ENCODE peak calls at places on chromosome 3, in four cellular contexts. X is mesendoderm, J is SJSA1, V is endodermal cell. T is an unnamed sample.

GRCh38 chr3:48435774-48436476 is 4.0 kb downstream of the CCDC51 start:
- DNase-seq in X (peak; percentile 92), J (peak; percentile 65), V (peak; percentile 98), T (peak; percentile 54)

GRCh38 chr3:124049203-124049748 is 57.4 kb upstream of the ROPN1 start:
- DNase-seq in X (no peak), J (no peak), V (no peak), T (no peak)

GRCh38 chr3:169146112-169146665 is 517.3 kb downstream of the MECOM start:
- DNase-seq in V (peak; percentile 78), X (peak; percentile 74), J (peak; percentile 67), T (no peak)

GRCh38 chr3:23402728-23403505 is 199.8 kb downstream of the UBE2E2 start:
- DNase-seq in X (no peak), J (no peak), V (no peak), T (no peak)

GRCh38 chr3:71062920-71063767 is 520.4 kb downstream of the FOXP1 start:
- DNase-seq in X (no peak), J (peak; percentile 44), V (no peak), T (no peak)

GRCh38 chr3:11718582-11719405 is 75.1 kb upstream of the VGLL4 start:
- DNase-seq in V (peak; percentile 89), X (peak; percentile 57), J (peak; percentile 64), T (no peak)

GRCh38 chr3:57582470-57583168 is 14.5 kb downstream of the ARF4 start:
- DNase-seq in X (peak; percentile 81), V (peak; percentile 66), J (no peak), T (no peak)

GRCh38 chr3:11328196-11328945 is 56.2 kb downstream of the ATG7 start:
- DNase-seq in V (no peak), J (no peak), X (no peak), T (no peak)

GRCh38 chr3:62686916-62687315 is 188.3 kb downstream of the CADPS start:
- DNase-seq in V (no peak), J (no peak), X (no peak), T (no peak)

GRCh38 chr3:122679467-122680291 is 960 bp upstream of the PARP14 start:
- DNase-seq in X (peak; percentile 44), J (peak; percentile 39), V (peak; percentile 68), T (no peak)

GRCh38 chr3:42556089-42556632 is 25.6 kb downstream of the SEC22C start:
- DNase-seq in J (no peak), V (no peak), X (peak; percentile 68), T (no peak)

GRCh38 chr3:177934001-177934891 is 602.0 kb upstream of the KCNMB2 start:
- DNase-seq in J (no peak), X (peak; percentile 95), V (peak; percentile 56), T (no peak)

GRCh38 chr3:32733631-32734229 is 48.7 kb downstream of the CNOT10 start:
- DNase-seq in X (peak; percentile 55), V (no peak), J (peak; percentile 38), T (no peak)

GRCh38 chr3:190621209-190621608 is 107.3 kb downstream of the IL1RAP start:
- DNase-seq in V (no peak), X (no peak), J (no peak), T (no peak)

GRCh38 chr3:195095704-195096036 is 175.3 kb downstream of the XXYLT1 start:
- DNase-seq in X (no peak), V (no peak), J (no peak), T (peak; percentile 38)

GRCh38 chr3:165725296-165725695 is 111.9 kb downstream of the BCHE start:
- DNase-seq in J (no peak), X (no peak), V (no peak), T (no peak)

GRCh38 chr3:40593351-40593750 is 68.6 kb downstream of the ZNF621 start:
- DNase-seq in V (no peak), J (no peak), X (no peak), T (no peak)

GRCh38 chr3:124256599-124256998 is 264.7 kb upstream of the ROPN1 start:
- DNase-seq in V (peak; percentile 49), J (no peak), X (no peak), T (no peak)

GRCh38 chr3:140910860-140911259 is 30.8 kb upstream of the SLC25A36 start:
- DNase-seq in V (peak; percentile 77), J (no peak), X (peak; percentile 90), T (no peak)

GRCh38 chr3:127811717-127812116 is 10.6 kb downstream of the MGLL start:
- DNase-seq in X (no peak), J (no peak), V (no peak), T (no peak)

GRCh38 chr3:163043074-163043473 is 1546.5 kb downstream of the OTOL1 start:
- DNase-seq in V (no peak), J (no peak), X (peak; percentile 53), T (no peak)

GRCh38 chr3:50078622-50079021 is 10.1 kb upstream of the RBM5 start:
- DNase-seq in X (no peak), V (no peak), J (no peak), T (no peak)

GRCh38 chr3:124599779-124600693 is 130.2 kb upstream of the UMPS start:
- DNase-seq in J (peak; percentile 21), X (no peak), V (no peak), T (no peak)

GRCh38 chr3:11641316-11641682 is 2.4 kb downstream of the VGLL4 start:
- DNase-seq in X (no peak), J (peak; percentile 63), V (no peak), T (no peak)

GRCh38 chr3:158725348-158725966 is 6.8 kb downstream of the RARRES1 start:
- DNase-seq in X (no peak), J (peak; percentile 86), V (peak; percentile 27), T (no peak)

GRCh38 chr3:189229421-189229820 is 57.6 kb downstream of the TPRG1 start:
- DNase-seq in J (no peak), V (no peak), X (no peak), T (no peak)

GRCh38 chr3:102715030-102715697 is 280.3 kb downstream of the ZPLD1 start:
- DNase-seq in J (peak; percentile 16), X (no peak), V (no peak), T (peak; percentile 18)

GRCh38 chr3:132488136-132488535 is 70.8 kb downstream of the DNAJC13 start:
- DNase-seq in X (no peak), V (no peak), J (no peak), T (no peak)

GRCh38 chr3:2268779-2269178 is 170.1 kb downstream of the CNTN4 start:
- DNase-seq in J (no peak), X (peak; percentile 41), V (no peak), T (no peak)

GRCh38 chr3:45665101-45665572 is 24.1 kb upstream of the SACM1L start:
- DNase-seq in V (peak; percentile 88), J (no peak), X (peak; percentile 81), T (peak; percentile 40)

GRCh38 chr3:196207833-196208607 is 3.2 kb downstream of the ZDHHC19 start:
- DNase-seq in J (no peak), V (peak; percentile 97), X (peak; percentile 89), T (no peak)
- H3K4me3 ChIP-seq in J (no peak overlapping the region), V (peak overlapping the region; percentile 74), X (peak overlapping the region; percentile 42), T (peak overlapping the region; percentile 28)

DNA sequence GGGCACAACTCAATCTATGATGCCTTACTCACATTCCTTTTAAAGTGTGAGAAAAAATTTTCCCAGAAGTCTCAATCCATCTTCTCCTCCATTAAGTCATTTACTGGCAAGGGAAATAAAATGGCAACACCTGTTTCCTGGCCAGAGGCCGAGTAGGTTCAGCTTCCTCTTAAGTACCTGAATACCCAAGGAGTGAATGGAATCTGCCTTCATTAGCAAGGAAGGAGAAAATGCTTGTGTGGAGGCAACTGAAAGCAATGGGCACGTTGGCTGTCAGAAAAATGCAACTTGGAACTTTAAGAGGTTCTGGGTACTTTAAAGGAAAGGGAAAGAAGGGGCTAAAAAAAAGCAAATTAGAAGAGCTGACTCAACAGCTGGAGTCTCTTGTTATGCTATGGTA is 423.6 kb upstream of the ARL6 start:
- DNase-seq in V (no peak), J (no peak), X (peak; percentile 19), T (no peak)
- H3K27ac ChIP-seq in V (no peak overlapping the region), J (no peak overlapping the region), X (no peak overlapping the region), T (no peak overlapping the region)

DNA sequence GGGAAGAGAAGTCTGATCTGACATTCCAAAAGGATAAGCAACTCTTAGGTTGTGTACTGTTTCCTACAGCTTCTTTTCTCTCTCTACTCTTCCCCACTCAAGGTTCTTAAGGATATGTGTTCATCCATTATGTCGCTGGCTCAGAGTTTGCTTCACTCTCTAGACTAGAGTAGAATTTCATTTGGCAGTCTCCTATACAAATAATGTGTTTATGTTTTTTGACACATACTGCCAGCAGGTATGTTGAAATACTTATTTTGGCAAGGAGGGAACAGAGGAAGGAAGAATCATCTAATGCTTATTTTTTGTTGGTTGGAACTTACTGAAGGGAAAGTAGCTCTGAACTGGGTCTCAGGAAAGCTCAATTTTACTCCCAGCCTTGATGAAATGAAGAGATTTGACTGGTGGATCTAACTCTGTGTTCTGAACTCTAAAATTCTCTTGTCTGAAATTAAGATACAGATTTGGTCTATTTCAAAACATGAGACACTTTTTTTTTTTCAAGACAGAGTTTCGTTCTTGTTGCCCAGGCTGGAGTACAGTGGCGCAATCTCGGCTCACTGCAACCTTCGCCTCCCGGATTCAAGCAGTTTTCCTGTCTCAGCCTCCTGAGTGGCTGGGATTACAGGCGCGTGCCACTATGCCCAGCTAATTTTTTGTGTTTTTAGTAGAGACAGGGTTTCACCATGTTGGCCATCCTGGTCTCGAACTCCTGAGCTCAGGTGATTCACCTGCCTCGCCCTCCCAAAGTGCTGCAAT is 7.6 kb upstream of the EMC3 start:
- DNase-seq in X (no peak), J (no peak), V (no peak), T (no peak)
- H3K4me3 ChIP-seq in X (no peak overlapping the region), J (no peak overlapping the region), V (no peak overlapping the region), T (no peak overlapping the region)

GRCh38 chr3:30890907-30891306 is 3.6 kb downstream of the GADL1 start:
- DNase-seq in V (no peak), J (no peak), X (no peak), T (no peak)

GRCh38 chr3:30893678-30894325 is 659 bp downstream of the GADL1 start:
- DNase-seq in V (no peak), X (no peak), J (no peak), T (no peak)

GRCh38 chr3:30894521-30895289 is at the start of gene GADL1:
- DNase-seq in X (peak; percentile 35), V (peak; percentile 81), J (peak; percentile 11), T (peak; percentile 2)

DNA sequence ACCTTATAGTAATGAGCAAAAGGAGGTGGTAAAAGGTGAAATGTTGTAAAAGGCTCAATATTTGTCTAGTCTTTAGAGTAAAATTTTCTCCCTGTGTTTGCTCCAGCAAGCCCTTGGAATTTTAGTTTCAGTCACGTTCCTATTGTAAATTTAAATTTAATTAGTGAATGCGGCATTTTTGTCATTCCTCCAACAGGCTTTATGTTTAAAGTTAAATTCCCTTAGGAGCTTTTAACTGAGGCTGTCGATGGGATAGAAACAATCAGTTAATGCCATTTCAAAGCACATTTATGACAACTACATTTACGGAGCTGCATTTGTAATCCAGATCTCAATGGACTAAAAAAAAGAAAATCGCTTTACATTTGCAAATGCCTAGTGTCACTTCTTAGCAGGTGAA is 868 bp upstream of the GADL1 start:
- DNase-seq in J (no peak), V (no peak), X (no peak), T (no peak)
- H3K27ac ChIP-seq in J (no peak overlapping the region), V (no peak overlapping the region), X (no peak overlapping the region), T (no peak overlapping the region)

GRCh38 chr3:192928016-192928415 is 10.4 kb upstream of the MB21D2 start:
- DNase-seq in J (no peak), X (no peak), V (no peak), T (no peak)
- H3K4me3 ChIP-seq in J (no peak overlapping the region), X (no peak overlapping the region), V (no peak overlapping the region), T (no peak overlapping the region)

DNA sequence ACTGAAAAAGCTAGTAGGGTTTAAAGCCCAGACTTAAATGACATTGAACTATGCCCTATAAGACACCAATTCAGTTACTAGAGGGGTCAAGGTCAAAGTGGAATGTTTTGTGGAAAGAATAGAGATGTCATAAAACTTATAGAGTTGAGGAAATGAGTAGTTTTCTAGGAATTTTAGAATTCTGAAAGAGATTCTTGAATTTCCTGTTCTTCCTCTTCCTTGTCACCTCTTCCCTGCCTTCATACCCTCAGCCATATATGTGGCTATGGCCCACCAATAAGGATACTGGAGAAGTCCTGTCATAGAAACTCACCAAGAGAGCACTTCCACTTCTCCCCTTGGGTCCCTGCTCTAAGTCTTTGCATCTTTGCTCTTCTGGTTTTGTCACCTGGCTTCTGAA is 104.9 kb upstream of the TGFBR2 start:
- DNase-seq in X (no peak), J (no peak), V (no peak), T (no peak)
- H3K27ac ChIP-seq in X (no peak overlapping the region), J (no peak overlapping the region), V (no peak overlapping the region), T (no peak overlapping the region)